ENCODE peak calls at places on chromosomes 11 and 22, in seven cellular contexts. K, X, Q, L, E, F and R are unnamed samples.

GRCh38 chr11:122317337-122317736 is 201.3 kb upstream of the BLID start:
- DNase-seq in K (peak), X (no peak), Q (no peak), L (peak), E (peak), F (peak), R (no peak)

GRCh38 chr11:57791321-57792059 is 29.9 kb downstream of the CTNND1 start:
- DNase-seq in K (no peak), X (peak), Q (no peak), L (no peak), E (no peak), F (peak), R (no peak)

GRCh38 chr11:69867076-69868002 is 48.1 kb upstream of the FGF3 start:
- DNase-seq in K (peak), X (peak), Q (no peak), L (no peak), E (no peak), F (no peak), R (no peak)

GRCh38 chr11:117076941-117077659 is 21.1 kb downstream of the SIK3 start:
- DNase-seq in K (no peak), X (no peak), Q (no peak), L (peak), E (no peak), F (no peak), R (no peak)

GRCh38 chr22:49946612-49947295 is 13.8 kb upstream of the PIM3 start:
- DNase-seq in K (no peak), X (peak), Q (no peak), L (no peak), E (no peak), F (peak), R (no peak)

GRCh38 chr22:32050678-32051515 is 7.8 kb downstream of the SLC5A1 start:
- DNase-seq in K (peak), X (peak), Q (no peak), L (peak), E (peak), F (peak), R (no peak)

GRCh38 chr11:65380460-65381126 is 1.9 kb downstream of the SLC25A45 start:
- DNase-seq in K (no peak), X (peak), Q (no peak), L (no peak), E (no peak), F (no peak), R (no peak)

GRCh38 chr11:12968836-12969235 is 40.3 kb upstream of the RASSF10 start:
- DNase-seq in K (no peak), X (no peak), Q (no peak), L (no peak), E (no peak), F (peak), R (no peak)

GRCh38 chr22:31122532-31123291 is at the start of gene INPP5J:
- DNase-seq in K (peak), X (peak), Q (no peak), L (peak), E (peak), F (peak), R (no peak)

GRCh38 chr11:103947566-103947919 is 88.9 kb upstream of the DDI1 start:
- DNase-seq in K (peak), X (no peak), Q (no peak), L (peak), E (no peak), F (peak), R (no peak)

GRCh38 chr11:12280838-12281565 is 96.4 kb upstream of the PARVA start:
- DNase-seq in K (peak), X (peak), Q (no peak), L (no peak), E (no peak), F (no peak), R (peak)

GRCh38 chr11:15035283-15035682 is 38.1 kb upstream of the CALCB start:
- DNase-seq in K (no peak), X (peak), Q (no peak), L (no peak), E (peak), F (no peak), R (peak)

GRCh38 chr11:128892866-128893565 is 1.9 kb downstream of the KCNJ5 start:
- DNase-seq in K (no peak), X (no peak), Q (no peak), L (no peak), E (peak), F (peak), R (no peak)

GRCh38 chr11:120121914-120122473 is 15.9 kb downstream of the TRIM29 start:
- DNase-seq in K (no peak), X (no peak), Q (no peak), L (no peak), E (peak), F (peak), R (no peak)

GRCh38 chr11:86802601-86803051 is 2.3 kb downstream of the PRSS23 start:
- DNase-seq in K (peak), X (peak), Q (no peak), L (peak), E (peak), F (peak), R (no peak)

GRCh38 chr22:43510226-43511070 is 98.6 kb downstream of the MPPED1 start:
- DNase-seq in K (no peak), X (no peak), Q (no peak), L (no peak), E (no peak), F (no peak), R (no peak)

GRCh38 chr11:17343907-17344306 is 7.7 kb upstream of the NCR3LG1 start:
- DNase-seq in K (peak), X (no peak), Q (no peak), L (peak), E (peak), F (peak), R (no peak)

GRCh38 chr11:69027704-69028372 is 14.8 kb upstream of the MRGPRF start:
- DNase-seq in K (peak), X (no peak), Q (no peak), L (peak), E (no peak), F (peak), R (no peak)

GRCh38 chr11:57638005-57638760 is 11.5 kb downstream of the YPEL4 start:
- DNase-seq in K (peak), X (peak), Q (peak), L (peak), E (peak), F (peak), R (peak)

GRCh38 chr11:64007160-64007628 is 21.0 kb downstream of the OTUB1 start:
- DNase-seq in K (no peak), X (peak), Q (no peak), L (peak), E (peak), F (peak), R (no peak)

GRCh38 chr11:130561441-130561881 is 113.0 kb downstream of the ADAMTS15 start:
- DNase-seq in K (peak), X (no peak), Q (no peak), L (peak), E (no peak), F (peak), R (no peak)

GRCh38 chr11:100624346-100624745 is 62.7 kb upstream of the ARHGAP42 start:
- DNase-seq in K (peak), X (no peak), Q (no peak), L (no peak), E (no peak), F (peak), R (no peak)

GRCh38 chr11:123478352-123478986 is 48.4 kb downstream of the GRAMD1B start:
- DNase-seq in K (peak), X (peak), Q (peak), L (peak), E (peak), F (peak), R (peak)

GRCh38 chr11:60125962-60126585 is 37.6 kb downstream of the MS4A2 start:
- DNase-seq in K (no peak), X (no peak), Q (no peak), L (no peak), E (no peak), F (peak), R (no peak)

GRCh38 chr11:121536116-121536515 is 83.3 kb upstream of the SORL1-AS1 start:
- DNase-seq in K (no peak), X (no peak), Q (no peak), L (no peak), E (no peak), F (no peak), R (no peak)

GRCh38 chr22:20422271-20422958 is 15.2 kb downstream of the SCARF2 start:
- DNase-seq in K (peak), X (no peak), Q (no peak), L (no peak), E (no peak), F (no peak), R (no peak)

GRCh38 chr11:68036141-68036716 is 2.6 kb upstream of the TCIRG1 start:
- DNase-seq in K (no peak), X (no peak), Q (no peak), L (no peak), E (no peak), F (no peak), R (no peak)

GRCh38 chr11:134017773-134018430 is 51.0 kb upstream of the JAM3 start:
- DNase-seq in K (no peak), X (no peak), Q (no peak), L (no peak), E (no peak), F (no peak), R (no peak)

GRCh38 chr11:12506502-12506921 is 129.1 kb downstream of the PARVA start:
- DNase-seq in K (peak), X (no peak), Q (no peak), L (peak), E (no peak), F (no peak), R (peak)

GRCh38 chr22:30208631-30209603 is 37.6 kb downstream of the LIF start:
- DNase-seq in K (peak), X (no peak), Q (no peak), L (peak), E (peak), F (peak), R (no peak)

GRCh38 chr11:8031248-8032115 is 44.3 kb downstream of the EIF3F start:
- DNase-seq in K (no peak), X (no peak), Q (no peak), L (no peak), E (no peak), F (no peak), R (no peak)

GRCh38 chr11:76321340-76321739 is 59.6 kb downstream of the THAP12 start:
- DNase-seq in K (no peak), X (no peak), Q (no peak), L (no peak), E (no peak), F (no peak), R (no peak)
- H2AK5ac ChIP-seq in K (no peak), X (no peak), Q (peak), L (no peak), E (no peak), F (no peak), R (no peak)

GRCh38 chr11:45436966-45437365 is 150.8 kb upstream of the SYT13 start:
- DNase-seq in K (no peak), X (no peak), Q (no peak), L (no peak), E (no peak), F (no peak), R (no peak)

GRCh38 chr11:45436118-45436517 is 150.0 kb upstream of the SYT13 start:
- DNase-seq in K (no peak), X (no peak), Q (no peak), L (no peak), E (no peak), F (no peak), R (no peak)

GRCh38 chr11:45432910-45433309 is 146.8 kb upstream of the SYT13 start:
- DNase-seq in K (no peak), X (no peak), Q (no peak), L (no peak), E (no peak), F (no peak), R (no peak)

GRCh38 chr11:45432100-45432499 is 146.0 kb upstream of the SYT13 start:
- DNase-seq in K (no peak), X (no peak), Q (no peak), L (no peak), E (peak), F (no peak), R (no peak)

GRCh38 chr11:45435706-45436105 is 149.6 kb upstream of the SYT13 start:
- DNase-seq in K (no peak), X (no peak), Q (no peak), L (no peak), E (no peak), F (no peak), R (no peak)
- H2AK5ac ChIP-seq in K (no peak), X (no peak), Q (no peak), L (no peak), E (no peak), F (no peak), R (no peak)

GRCh38 chr11:74557526-74557925 is 34.9 kb upstream of the POLD3 start:
- DNase-seq in K (no peak), X (no peak), Q (no peak), L (no peak), E (no peak), F (peak), R (no peak)
- H2AK5ac ChIP-seq in K (no peak), X (no peak), Q (no peak), L (no peak), E (no peak), F (no peak), R (no peak)

GRCh38 chr11:132244871-132245557 is 874.6 kb downstream of the NTM start:
- DNase-seq in K (no peak), X (no peak), Q (no peak), L (no peak), E (no peak), F (no peak), R (no peak)
- H2AK5ac ChIP-seq in K (no peak), X (no peak), Q (no peak), L (no peak), E (no peak), F (no peak), R (no peak)

DNA sequence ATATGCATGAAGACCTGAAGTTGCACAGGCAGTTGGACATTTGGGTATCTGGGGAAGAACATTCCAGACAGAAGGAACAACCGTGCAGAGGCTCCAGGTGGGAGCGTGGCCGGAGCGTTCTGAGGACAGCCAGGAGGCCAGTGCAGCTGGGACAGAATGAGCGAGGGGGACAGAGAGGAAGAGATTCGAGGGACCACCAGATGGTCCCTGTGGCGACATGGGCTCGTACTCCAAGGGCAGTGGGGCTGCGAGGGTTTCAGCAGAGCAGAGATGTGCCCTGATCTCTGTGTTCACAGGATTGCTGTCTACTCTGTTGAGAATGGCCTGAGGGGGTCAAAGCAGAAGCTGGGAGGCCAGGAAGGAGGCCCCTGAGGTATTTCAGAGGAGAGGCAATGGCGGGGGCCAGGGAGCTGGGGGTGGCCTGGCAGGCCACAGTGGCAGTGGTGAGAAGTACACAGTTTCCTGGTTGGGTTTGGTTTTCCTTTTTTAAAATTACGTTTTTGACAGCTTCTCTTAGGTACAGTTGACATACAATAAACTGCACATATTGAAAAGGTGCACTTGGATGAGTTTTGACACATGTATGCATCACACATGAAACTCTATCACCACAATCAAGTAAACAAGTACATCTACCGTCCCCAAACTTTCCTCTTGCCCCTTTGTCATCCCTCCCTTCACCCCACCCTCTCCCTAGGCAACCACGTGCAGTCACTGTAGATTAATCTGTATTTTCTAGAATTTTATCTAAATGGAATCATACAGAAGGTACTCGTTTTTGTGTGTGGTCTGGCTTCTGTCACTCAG is 24.8 kb upstream of the SOX10 start:
- DNase-seq in K (no peak), X (no peak), Q (no peak), L (no peak), E (no peak), F (no peak), R (no peak)
- H2AK5ac ChIP-seq in K (no peak), X (no peak), Q (no peak), L (no peak), E (no peak), F (no peak), R (no peak)